ENCODE peak calls at places on chromosomes 12 and 14, in four cellular contexts. M is endothelial cell of umbilical vein, X is mesendoderm, G is K562. V is an unnamed sample. For H3K79me2, the result is how much of the 10 kb centered on the place peaks cover.

GRCh38 chr12:9367828-9368227 is 159.6 kb upstream of the PZP start:
- DNase-seq in X (peak), M (no peak), G (no peak), V (no peak)

GRCh38 chr14:28875937-28876910 is 109.6 kb downstream of the FOXG1 start:
- DNase-seq in M (no peak), X (peak), G (no peak), V (peak)

GRCh38 chr12:56931474-56931978 is 2.7 kb downstream of the SDR9C7 start:
- DNase-seq in G (peak), M (peak), X (peak), V (peak)

GRCh38 chr14:59148334-59148900 is 40.0 kb upstream of the DAAM1 start:
- DNase-seq in M (no peak), G (no peak), X (peak), V (no peak)

GRCh38 chr14:104977008-104977680 is 1.0 kb downstream of the AHNAK2 start:
- DNase-seq in G (no peak), X (no peak), M (no peak), V (no peak)

GRCh38 chr12:132280436-132280835 is 49.0 kb downstream of the GALNT9 start:
- DNase-seq in G (no peak), M (no peak), X (no peak), V (no peak)

GRCh38 chr12:4355150-4355842 is 24.2 kb downstream of the FGF23 start:
- DNase-seq in X (no peak), M (no peak), G (no peak), V (no peak)

GRCh38 chr12:1791104-1791927 is 29.0 kb upstream of the LRTM2 start:
- DNase-seq in G (peak), M (peak), X (peak), V (peak)

GRCh38 chr12:87217486-87217885 is 811.7 kb downstream of the C12orf50 start:
- DNase-seq in X (no peak), M (no peak), G (no peak), V (no peak)

GRCh38 chr14:72962829-72963312 is 36.6 kb downstream of the DCAF4 start:
- DNase-seq in M (peak), X (peak), G (peak), V (peak)

GRCh38 chr14:67710209-67710608 is 8.5 kb downstream of the RDH12 start:
- DNase-seq in X (peak), G (no peak), M (no peak), V (peak)

GRCh38 chr12:91461061-91461460 is 278.4 kb upstream of the DCN start:
- DNase-seq in M (no peak), G (no peak), X (no peak), V (no peak)

GRCh38 chr12:85005615-85006014 is 30.5 kb downstream of the TSPAN19 start:
- DNase-seq in M (no peak), G (no peak), X (no peak), V (no peak)

GRCh38 chr14:56423591-56423991 is 156.0 kb upstream of the TMEM260 start:
- DNase-seq in M (no peak), G (no peak), X (no peak), V (no peak)

GRCh38 chr12:13952096-13952495 is 29.3 kb downstream of the GRIN2B start:
- DNase-seq in G (no peak), M (no peak), X (no peak), V (no peak)

GRCh38 chr14:98952595-98953325 is 319.2 kb downstream of the BCL11B start:
- DNase-seq in X (no peak), M (no peak), G (no peak), V (no peak)

GRCh38 chr12:26250801-26251200 is 55.4 kb downstream of the SSPN start:
- DNase-seq in M (peak), G (no peak), X (no peak), V (no peak)

GRCh38 chr14:52119030-52119429 is 50.2 kb upstream of the NID2 start:
- DNase-seq in G (no peak), M (no peak), X (no peak), V (no peak)

GRCh38 chr12:105706973-105707334 is 376.5 kb downstream of the C12orf75 start:
- DNase-seq in M (no peak), G (no peak), X (no peak), V (no peak)

GRCh38 chr12:25796523-25797000 is 161.9 kb upstream of the RASSF8 start:
- DNase-seq in X (peak), M (no peak), G (no peak), V (no peak)

GRCh38 chr12:100995201-100995600 is 200.6 kb downstream of the ANO4 start:
- DNase-seq in G (no peak), M (no peak), X (peak), V (peak)

GRCh38 chr12:54561164-54561563 is 11.8 kb downstream of the PDE1B start:
- DNase-seq in M (no peak), X (no peak), G (no peak), V (no peak)

GRCh38 chr14:92105845-92106094 is 612 bp downstream of the ATXN3 start:
- DNase-seq in G (no peak), X (no peak), M (no peak), V (no peak)

GRCh38 chr12:91852646-91853045 is 293.0 kb downstream of the BTG1 start:
- DNase-seq in M (no peak), G (no peak), X (no peak), V (no peak)

GRCh38 chr14:50796391-50796790 is 34.6 kb downstream of the NIN start:
- DNase-seq in M (peak), X (no peak), G (no peak), V (no peak)
- H3K79me2 ChIP-seq in M (under half), X (under half), G (under half), V (under half)

DNA sequence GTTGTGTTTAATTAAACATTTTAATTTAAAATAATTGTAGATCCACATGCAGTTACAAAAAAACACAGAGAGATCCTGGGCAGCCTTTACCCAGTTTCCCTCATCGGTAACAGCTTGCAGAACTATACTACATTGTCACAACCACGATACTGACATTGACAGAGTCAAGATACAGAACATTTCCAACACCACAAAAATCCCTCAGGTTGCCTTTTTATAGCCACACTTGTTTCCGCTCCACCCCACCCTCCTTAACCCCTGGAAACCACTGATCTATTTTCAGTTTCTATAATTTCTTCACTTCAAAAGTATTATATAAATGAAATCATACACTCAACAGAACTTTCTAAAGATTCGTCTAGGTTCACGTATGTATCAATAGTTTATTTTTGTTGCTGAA is 458.8 kb upstream of the SOX5 start:
- DNase-seq in M (no peak), X (no peak), G (no peak), V (no peak)
- H3K4me2 ChIP-seq in M (no peak), X (no peak), G (no peak), V (no peak)

GRCh38 chr12:104519190-104519857 is 62.6 kb downstream of the CHST11 start:
- DNase-seq in M (peak), X (no peak), G (no peak), V (no peak)
- H3K27ac ChIP-seq in M (no peak), X (no peak), G (no peak), V (no peak)

GRCh38 chr12:123232472-123232806 is 502 bp downstream of the MPHOSPH9 start:
- DNase-seq in M (no peak), G (no peak), X (no peak), V (no peak)

GRCh38 chr12:123227581-123228258 is 5.2 kb downstream of the MPHOSPH9 start:
- DNase-seq in G (no peak), X (no peak), M (no peak), V (no peak)

GRCh38 chr12:123232807-123233504 is at the start of the genes MPHOSPH9 and MTRFR:
- DNase-seq in G (peak), M (peak), X (peak), V (peak)

GRCh38 chr12:123233505-123234299 is 466 bp downstream of the MTRFR start:
- DNase-seq in M (no peak), G (peak), X (no peak), V (peak)

GRCh38 chr12:123231931-123232330 is 1.0 kb downstream of the MPHOSPH9 start:
- DNase-seq in G (no peak), M (no peak), X (no peak), V (peak)
- H3K79me2 ChIP-seq in G (half or more), M (half or more), X (under half), V (half or more)

GRCh38 chr12:65826513-65827171 is 2.4 kb downstream of the HMGA2 start:
- DNase-seq in X (peak), M (peak), G (no peak), V (peak)
- H3K4me2 ChIP-seq in X (peak), M (peak), G (no peak), V (peak)

V was measured in neural progenitor cell.